ENCODE peak calls at places on chromosomes 2 and 18, in five cellular contexts. J is spleen, Y is testis, X is uterus, G is K562. M is an unnamed sample.
A peak's percentile ranks its signal among the peaks of the same experiment; 100 is the strongest.

GRCh38 chr2:205656426-205656795 is 25.9 kb upstream of the NRP2 start:
- DNase-seq in J (no peak), Y (no peak), X (no peak), G (no peak), M (no peak)

GRCh38 chr18:36757081-36757480 is 71.7 kb downstream of the TPGS2 start:
- DNase-seq in J (no peak), Y (no peak), X (no peak), G (peak; percentile 57), M (no peak)

GRCh38 chr18:46497129-46497528 is 159.9 kb downstream of the LOXHD1 start:
- DNase-seq in J (no peak), Y (peak; percentile 38), X (no peak), G (peak; percentile 24), M (no peak)

GRCh38 chr2:237154050-237154638 is 68.5 kb downstream of the COPS8 start:
- DNase-seq in J (no peak), Y (peak; percentile 53), X (no peak), G (peak; percentile 13), M (no peak)

GRCh38 chr2:39216495-39217191 is 27.1 kb downstream of the CDKL4 start:
- DNase-seq in J (no peak), Y (no peak), X (no peak), G (no peak), M (peak; percentile 46)

GRCh38 chr2:140247451-140248205 is 1467.4 kb upstream of the NXPH2 start:
- DNase-seq in J (no peak), Y (no peak), X (no peak), G (no peak), M (no peak)

GRCh38 chr2:85852979-85853498 is 35.8 kb downstream of the ST3GAL5 start:
- DNase-seq in J (peak; percentile 93), Y (no peak), X (no peak), G (no peak), M (peak; percentile 87)

GRCh38 chr2:19292007-19292406 is 66.4 kb downstream of the OSR1 start:
- DNase-seq in J (no peak), Y (no peak), X (no peak), G (no peak), M (no peak)

GRCh38 chr2:9946076-9946475 is 5.4 kb upstream of the GRHL1 start:
- DNase-seq in J (no peak), Y (no peak), X (no peak), G (no peak), M (no peak)
- H3K4me1 ChIP-seq in J (peaks cover 12% of the 10 kb centered on the region), Y (peaks cover 8% of the 10 kb centered on the region), X (no peaks in the 10 kb centered on the region), G (peaks cover 9% of the 10 kb centered on the region), M (peaks cover 8% of the 10 kb centered on the region)

GRCh38 chr2:199466704-199467461 is 9.1 kb upstream of the SATB2 start:
- DNase-seq in J (no peak), Y (no peak), X (no peak), G (no peak), M (no peak)

GRCh38 chr2:199470361-199470671 is 12.6 kb upstream of the SATB2 start:
- DNase-seq in J (no peak), Y (no peak), X (no peak), G (no peak), M (no peak)

GRCh38 chr2:199467462-199467822 is 9.7 kb upstream of the SATB2 start:
- DNase-seq in J (no peak), Y (no peak), X (no peak), G (no peak), M (no peak)

GRCh38 chr2:199469514-199470360 is 12.0 kb upstream of the SATB2 start:
- DNase-seq in J (no peak), Y (no peak), X (no peak), G (no peak), M (no peak)

GRCh38 chr2:199468561-199469513 is 11.1 kb upstream of the SATB2 start:
- DNase-seq in J (no peak), Y (no peak), X (no peak), G (no peak), M (no peak)
- H3K4me3 ChIP-seq in J (no peak overlapping the region), Y (no peak overlapping the region), X (no peak overlapping the region), G (no peak overlapping the region), M (no peak overlapping the region)

DNA sequence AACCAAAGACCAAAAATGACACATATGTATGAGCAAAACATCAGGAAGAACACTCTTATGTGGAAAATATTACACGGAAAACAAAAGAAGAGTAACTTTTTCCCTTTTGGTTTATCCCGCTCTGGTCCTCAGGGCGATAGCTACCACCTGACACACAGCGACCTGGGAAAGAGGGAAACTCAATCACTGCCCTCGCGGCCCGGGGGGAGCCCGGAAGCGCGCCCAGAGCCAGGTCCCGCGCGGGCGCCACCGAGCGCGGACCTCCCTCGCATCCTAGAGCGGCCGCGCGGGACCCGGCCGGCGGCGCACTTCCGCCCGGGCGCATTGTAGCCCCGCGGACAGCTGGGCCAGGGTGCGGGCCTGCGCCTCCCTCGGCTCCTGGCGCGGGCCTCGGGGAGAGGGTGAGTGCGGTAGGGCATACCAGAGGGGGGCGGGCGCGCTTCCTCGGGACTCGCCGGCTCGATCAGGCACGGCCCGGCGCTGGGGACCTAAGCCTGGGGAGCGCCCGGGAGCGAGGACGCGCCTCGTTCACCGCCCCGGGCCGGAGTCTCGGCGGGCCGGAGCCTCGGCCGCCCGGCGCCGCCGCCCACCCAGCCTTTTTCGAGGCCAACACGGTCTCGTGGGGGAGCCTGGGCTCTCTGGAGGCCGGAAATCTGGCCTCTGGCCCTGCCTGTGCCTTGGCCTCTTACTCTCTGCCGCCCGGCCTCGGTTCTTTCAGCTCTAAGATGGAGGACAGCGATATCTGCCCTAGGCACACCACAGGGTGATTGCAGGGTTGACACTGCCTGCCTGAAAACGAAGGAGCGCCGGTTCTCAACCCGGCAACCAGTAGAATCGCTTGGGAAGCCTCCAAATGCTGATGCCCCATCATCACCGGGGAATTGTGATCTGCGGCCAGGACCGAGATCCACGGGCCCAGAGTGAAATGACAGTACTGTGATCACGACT is at the start of gene ELAC1:
- DNase-seq in J (peak; percentile 95), Y (peak; percentile 82), X (peak; percentile 62), G (peak; percentile 82), M (peak; percentile 88)
- TF ChIP-seq POLR2A in J (peak; percentile 34), Y (no peak), X (peak; percentile 35), G (peak; percentile 79), M (peak; percentile 93)

DNA sequence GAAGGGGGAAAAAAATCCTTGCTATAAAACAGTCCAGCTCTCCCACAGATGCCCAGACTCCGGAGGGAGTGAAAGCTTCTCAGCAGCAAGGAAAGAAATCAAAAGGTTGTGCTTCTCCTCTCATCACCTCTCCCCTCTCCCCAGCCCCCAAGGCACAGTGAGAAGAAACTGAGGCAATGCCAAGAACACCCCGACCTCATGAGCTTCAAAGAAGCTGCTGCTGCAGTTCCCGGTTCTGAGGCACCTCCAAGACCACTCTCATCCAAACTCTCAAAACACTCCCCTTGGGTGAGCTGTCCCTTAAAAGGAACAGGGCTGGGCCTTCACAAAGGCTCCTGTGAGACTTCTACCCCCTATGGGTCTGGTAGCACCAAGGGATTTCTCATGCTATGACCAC is 62.0 kb upstream of the KLF7 start:
- DNase-seq in J (no peak), Y (no peak), X (no peak), G (no peak), M (no peak)
- H3K4me1 ChIP-seq in J (peaks cover 59% of the 10 kb centered on the region), Y (peaks cover 34% of the 10 kb centered on the region), X (no peaks in the 10 kb centered on the region), G (peaks cover 6% of the 10 kb centered on the region), M (peaks cover 3% of the 10 kb centered on the region)

GRCh38 chr2:190648289-190649034 is 421 bp upstream of the NAB1 start:
- DNase-seq in J (peak; percentile 96), Y (peak; percentile 89), X (peak; percentile 93), G (peak; percentile 86), M (peak; percentile 90)

GRCh38 chr2:190649798-190650390 is 1.0 kb downstream of the NAB1 start:
- DNase-seq in J (no peak), Y (peak; percentile 35), X (no peak), G (no peak), M (no peak)

GRCh38 chr2:190651413-190651812 is 2.5 kb downstream of the NAB1 start:
- DNase-seq in J (no peak), Y (no peak), X (no peak), G (no peak), M (no peak)

GRCh38 chr2:190649035-190649797 is at the start of gene NAB1:
- DNase-seq in J (peak; percentile 95), Y (peak; percentile 59), X (peak; percentile 58), G (no peak), M (peak; percentile 53)

GRCh38 chr2:190646780-190647626 is 1.9 kb upstream of the NAB1 start:
- DNase-seq in J (no peak), Y (no peak), X (no peak), G (no peak), M (no peak)
- H3K4me3 ChIP-seq in J (no peak overlapping the region), Y (no peak overlapping the region), X (no peak overlapping the region), G (no peak overlapping the region), M (no peak overlapping the region)

M was measured in Peyer's patch.